ENCODE peak calls at places on chromosomes 5 and 9, in five cellular contexts. P is mucosa of descending colon, H is cardiac muscle cell, S is heart right ventricle, T is RWPE2. R is an unnamed sample. For H3K4me1, the result is how much of the 10 kb centered on the place peaks cover.

GRCh38 chr9:137192448-137192780 is 3.9 kb downstream of the SSNA1 start:
- DNase-seq in P (no peak), H (no peak), T (no peak), S (no peak), R (no peak)

GRCh38 chr5:81881595-81881994 is 90.2 kb upstream of the ATG10 start:
- DNase-seq in P (no peak), H (no peak), T (no peak), S (no peak), R (no peak)

GRCh38 chr5:160903076-160903475 is 51.1 kb upstream of the ATP10B start:
- DNase-seq in H (no peak), T (no peak), P (no peak), S (no peak), R (no peak)

GRCh38 chr5:151751091-151751490 is 7.3 kb downstream of the ATOX1 start:
- DNase-seq in P (no peak), H (peak), S (no peak), T (no peak), R (no peak)

GRCh38 chr5:98454904-98455303 is 318.6 kb upstream of the RGMB start:
- DNase-seq in P (peak), H (peak), S (no peak), T (no peak), R (no peak)

GRCh38 chr5:132428147-132428482 is 58.6 kb downstream of the SLC22A5 start:
- DNase-seq in T (no peak), P (no peak), H (no peak), S (no peak), R (no peak)

GRCh38 chr9:21605489-21605931 is 123.4 kb upstream of the IFNE start:
- DNase-seq in H (peak), T (no peak), P (no peak), S (no peak), R (no peak)

GRCh38 chr5:36027066-36027465 is 35.9 kb upstream of the UGT3A1 start:
- DNase-seq in S (no peak), T (no peak), P (no peak), H (no peak), R (peak)

GRCh38 chr5:151155777-151156731 is 1.5 kb downstream of the ANXA6 start:
- DNase-seq in T (no peak), P (no peak), S (peak), H (peak), R (no peak)

GRCh38 chr5:169218176-169218575 is 82.8 kb downstream of the SLIT3 start:
- DNase-seq in S (no peak), T (no peak), H (no peak), P (no peak), R (no peak)

GRCh38 chr5:150473673-150474358 is 24.3 kb upstream of the RPS14 start:
- DNase-seq in T (peak), S (no peak), P (no peak), H (peak), R (no peak)

GRCh38 chr5:40685191-40685590 is 5.5 kb downstream of the PTGER4 start:
- DNase-seq in P (no peak), H (no peak), S (no peak), T (no peak), R (no peak)

GRCh38 chr5:128667148-128667547 is 129.1 kb upstream of the FBN2 start:
- DNase-seq in P (no peak), T (no peak), S (no peak), H (no peak), R (no peak)

GRCh38 chr9:138009016-138009415 is 131.4 kb downstream of the CACNA1B start:
- DNase-seq in H (no peak), P (no peak), T (no peak), S (no peak), R (no peak)

GRCh38 chr5:28542968-28543367 is 1504.6 kb upstream of the CDH9 start:
- DNase-seq in P (no peak), T (no peak), S (no peak), H (peak), R (no peak)

GRCh38 chr9:99823392-99824377 is 2.0 kb downstream of the NR4A3 start:
- DNase-seq in H (peak), T (peak), S (peak), P (peak), R (no peak)

GRCh38 chr5:132193165-132193694 is 34.4 kb downstream of the P4HA2 start:
- DNase-seq in S (no peak), T (peak), P (no peak), H (no peak), R (peak)

GRCh38 chr9:134178781-134179551 is 14.6 kb upstream of the RNU6ATAC start:
- DNase-seq in P (no peak), T (peak), H (peak), S (peak), R (no peak)

GRCh38 chr5:124546643-124547042 is 199.8 kb downstream of the ZNF608 start:
- DNase-seq in P (peak), T (no peak), S (no peak), H (peak), R (no peak)

GRCh38 chr9:96217358-96217755 is 84.6 kb downstream of the HSD17B3 start:
- DNase-seq in S (no peak), T (no peak), P (no peak), H (peak), R (no peak)

GRCh38 chr5:68962632-68963484 is 131.0 kb upstream of the SLC30A5 start:
- DNase-seq in S (peak), H (peak), P (peak), T (no peak), R (no peak)

GRCh38 chr9:3008091-3008490 is 164.2 kb upstream of the PUM3 start:
- DNase-seq in T (no peak), P (no peak), S (no peak), H (no peak), R (no peak)

GRCh38 chr5:58453326-58453725 is 6.6 kb downstream of the PLK2 start:
- DNase-seq in P (no peak), H (no peak), T (no peak), S (no peak), R (no peak)

GRCh38 chr5:172735141-172735831 is 35.7 kb downstream of the DUSP1 start:
- DNase-seq in S (no peak), P (no peak), H (no peak), T (no peak), R (no peak)

GRCh38 chr5:172733974-172734346 is 37.0 kb downstream of the DUSP1 start:
- DNase-seq in T (peak), S (no peak), P (no peak), H (no peak), R (no peak)

GRCh38 chr5:172732201-172732865 is 38.7 kb downstream of the DUSP1 start:
- DNase-seq in T (peak), P (no peak), S (no peak), H (no peak), R (no peak)

GRCh38 chr5:172731286-172732073 is 39.5 kb downstream of the DUSP1 start:
- DNase-seq in H (no peak), T (peak), P (no peak), S (no peak), R (no peak)

DNA sequence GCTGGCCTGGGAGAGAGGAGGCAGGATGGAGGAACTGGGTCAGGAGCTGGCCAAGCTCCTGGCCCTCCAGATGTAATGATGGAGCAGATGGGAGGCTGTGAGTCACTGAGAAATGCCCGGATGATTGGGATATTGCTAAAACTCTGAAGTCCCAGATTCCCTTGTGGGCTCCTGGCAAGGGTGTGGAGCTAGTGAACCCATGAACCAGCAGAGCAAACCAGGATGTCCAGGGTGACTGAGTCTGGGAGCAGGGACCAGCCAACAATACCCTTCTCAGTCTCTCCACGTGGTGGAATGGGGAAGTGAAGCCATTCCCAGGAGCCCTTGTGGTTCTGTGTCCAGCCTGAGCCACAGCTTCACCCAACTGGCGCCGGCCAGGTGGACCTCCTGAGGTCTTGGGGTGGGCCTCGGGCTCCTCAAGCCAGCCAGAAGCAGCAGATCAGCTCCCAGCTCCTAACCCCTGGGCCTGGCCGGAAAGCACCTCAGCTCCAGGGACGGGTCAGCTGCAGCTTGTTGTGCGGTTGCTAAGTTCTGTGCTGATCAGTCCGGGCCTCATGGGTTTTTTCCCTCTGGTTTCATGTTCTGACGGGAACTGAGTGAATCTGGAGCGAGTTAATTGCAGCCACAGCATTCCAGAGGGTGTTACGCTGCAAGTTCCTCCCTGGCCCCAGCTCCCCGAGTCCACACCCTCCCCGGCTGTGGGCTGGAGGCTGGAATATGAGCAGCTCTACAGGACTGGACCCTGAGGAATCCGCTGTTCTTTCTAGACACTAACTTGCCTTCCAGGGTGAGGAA is 37.6 kb downstream of the DUSP1 start:
- DNase-seq in P (peak), S (peak), H (peak), T (peak), R (peak)
- H3K4me3 ChIP-seq in P (no peak), S (no peak), H (no peak), T (no peak), R (no peak)

GRCh38 chr9:120873512-120873911 is 3.5 kb downstream of the PHF19 start:
- DNase-seq in P (no peak), H (no peak), S (no peak), T (peak), R (no peak)

GRCh38 chr9:120875643-120875953 is 1.4 kb downstream of the PHF19 start:
- DNase-seq in S (no peak), P (no peak), H (no peak), T (no peak), R (no peak)

GRCh38 chr9:120874226-120874839 is 2.7 kb downstream of the PHF19 start:
- DNase-seq in P (no peak), H (no peak), T (no peak), S (no peak), R (no peak)

GRCh38 chr9:120874861-120875565 is 2.0 kb downstream of the PHF19 start:
- DNase-seq in S (no peak), H (no peak), P (no peak), T (no peak), R (no peak)

GRCh38 chr9:120872775-120873502 is 4.0 kb downstream of the PHF19 start:
- DNase-seq in S (no peak), T (no peak), P (no peak), H (no peak), R (no peak)
- H3K4me1 ChIP-seq in S (under half), T (under half), P (under half), H (under half), R (under half)

GRCh38 chr9:136132500-136133050 is 13.9 kb upstream of the TMEM250 start:
- DNase-seq in H (no peak), P (no peak), S (no peak), T (no peak), R (no peak)

GRCh38 chr9:136135326-136136126 is 16.9 kb upstream of the TMEM250 start:
- DNase-seq in H (no peak), S (no peak), P (no peak), T (no peak), R (no peak)

GRCh38 chr9:136131629-136132499 is 13.2 kb upstream of the TMEM250 start:
- DNase-seq in T (no peak), H (no peak), P (no peak), S (no peak), R (no peak)

GRCh38 chr9:136133959-136134484 is 15.3 kb upstream of the TMEM250 start:
- DNase-seq in S (no peak), T (no peak), H (no peak), P (no peak), R (no peak)

GRCh38 chr9:136133191-136133958 is 14.7 kb upstream of the TMEM250 start:
- DNase-seq in S (no peak), T (no peak), H (peak), P (no peak), R (no peak)
- TF ChIP-seq CTCF in S (peak), T (peak), H (peak), P (no peak), R (no peak)

DNA sequence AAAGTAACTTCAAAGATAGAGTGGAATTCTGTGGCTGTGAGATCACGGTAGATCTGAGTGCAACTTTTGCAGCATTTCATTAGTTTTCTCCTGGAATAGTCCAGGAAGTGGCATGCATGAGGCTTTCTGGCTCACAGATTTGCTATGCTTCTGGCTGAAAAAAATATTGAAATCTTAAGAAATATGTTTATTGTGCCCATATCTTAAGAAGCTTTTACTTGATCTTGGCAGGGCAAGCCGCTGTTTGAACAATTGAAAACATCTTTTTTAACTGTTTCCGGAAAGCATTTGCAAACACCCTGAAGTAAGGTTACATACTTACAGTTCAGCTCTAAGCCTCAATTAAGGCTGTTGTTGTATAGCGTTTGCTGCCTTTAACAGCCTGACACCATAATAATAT is 135.7 kb upstream of the GDNF start:
- DNase-seq in H (peak), T (no peak), P (no peak), S (no peak), R (no peak)
- H3K4me3 ChIP-seq in H (no peak), T (no peak), P (no peak), S (no peak), R (no peak)

DNA sequence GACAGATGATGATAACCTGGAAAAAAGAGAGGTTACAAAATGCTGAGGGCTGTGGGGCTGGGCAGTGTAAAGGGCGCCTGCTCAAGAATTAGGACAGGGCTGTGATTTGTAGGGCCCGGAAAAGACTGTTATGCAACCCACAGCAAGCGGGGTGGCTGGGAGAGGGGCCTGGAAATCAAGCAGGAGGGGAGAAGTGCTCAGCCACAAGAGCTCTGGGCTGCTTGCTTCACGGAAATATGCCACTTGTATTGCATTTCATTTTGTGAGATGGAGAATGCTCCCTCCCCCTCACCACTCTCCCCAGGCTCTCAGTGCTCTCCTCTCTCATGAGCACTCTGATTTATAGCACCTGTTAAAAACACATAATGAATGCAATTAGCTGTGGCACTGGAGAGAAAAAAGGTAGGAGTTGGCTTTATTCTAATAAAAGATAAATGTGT is 8.4 kb upstream of the HAND1 start:
- DNase-seq in P (no peak), H (no peak), T (no peak), S (no peak), R (no peak)
- H3K4me1 ChIP-seq in P (under half), H (under half), T (under half), S (under half), R (under half)

GRCh38 chr5:87844449-87844848 is 424.2 kb downstream of the TMEM161B start:
- DNase-seq in H (no peak), T (no peak), P (no peak), S (no peak), R (no peak)
- TF ChIP-seq CTCF in H (no peak), T (no peak), P (no peak), S (no peak), R (no peak)

GRCh38 chr9:126862461-126862830 is 2.0 kb downstream of the ZBTB34 start:
- DNase-seq in S (no peak), T (no peak), P (peak), H (no peak), R (no peak)

GRCh38 chr9:126860077-126860756 is at the start of gene ZBTB34:
- DNase-seq in T (no peak), H (peak), P (peak), S (peak), R (no peak)

GRCh38 chr9:126859111-126859510 is 1.3 kb upstream of the ZBTB34 start:
- DNase-seq in S (no peak), T (no peak), H (no peak), P (no peak), R (peak)

GRCh38 chr9:126860757-126861466 is 473 bp downstream of the ZBTB34 start:
- DNase-seq in H (peak), T (no peak), S (peak), P (peak), R (no peak)

DNA sequence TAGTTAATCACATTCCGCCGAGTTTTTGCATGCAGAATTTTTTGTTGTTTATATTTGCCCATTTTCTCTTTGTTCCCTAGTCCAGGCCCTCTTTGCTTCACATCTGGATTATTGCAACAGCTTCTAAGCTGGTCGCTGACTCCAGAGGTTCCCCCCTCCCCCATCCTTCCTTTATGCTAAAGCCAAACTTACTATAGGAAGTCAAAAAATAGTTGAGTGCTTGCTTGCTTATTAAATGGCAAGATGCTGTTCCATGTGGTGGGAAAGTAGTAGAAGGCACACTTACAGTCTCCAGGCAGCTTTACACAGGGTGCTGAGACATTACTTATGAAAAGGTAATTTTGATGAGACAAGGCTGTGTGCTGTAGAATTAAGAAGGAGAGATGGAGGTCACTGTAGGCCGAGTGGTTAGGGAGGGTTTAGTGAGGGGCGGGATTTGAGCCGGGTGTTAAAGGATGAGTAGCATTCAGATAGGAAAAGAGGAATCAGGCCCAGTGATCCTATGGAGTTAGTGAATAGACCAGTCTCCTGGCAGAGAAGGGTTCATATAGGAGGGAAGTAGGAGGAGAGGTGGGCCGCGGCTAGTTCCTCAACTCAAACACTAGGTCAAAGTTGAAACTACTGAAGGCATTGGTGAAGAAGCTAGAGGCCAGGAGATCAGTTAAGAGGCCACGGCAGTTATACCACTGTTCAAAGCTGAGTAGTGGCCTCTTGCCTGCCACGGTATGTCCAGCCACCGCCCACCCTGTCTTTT is 1.4 kb downstream of the ZBTB34 start:
- DNase-seq in S (no peak), P (peak), H (peak), T (no peak), R (no peak)
- H3K4me3 ChIP-seq in S (peak), P (no peak), H (peak), T (peak), R (peak)

GRCh38 chr5:65062684-65063083 is 294.0 kb downstream of the CWC27 start:
- DNase-seq in H (peak), P (peak), S (peak), T (no peak), R (no peak)

GRCh38 chr5:65055938-65056337 is 287.2 kb downstream of the CWC27 start:
- DNase-seq in T (no peak), P (no peak), H (peak), S (no peak), R (no peak)

GRCh38 chr5:65061250-65061973 is 292.7 kb downstream of the CWC27 start:
- DNase-seq in P (no peak), S (no peak), T (no peak), H (no peak), R (no peak)

GRCh38 chr5:65061974-65062353 is 293.2 kb downstream of the CWC27 start:
- DNase-seq in P (no peak), T (no peak), S (no peak), H (no peak), R (no peak)

DNA sequence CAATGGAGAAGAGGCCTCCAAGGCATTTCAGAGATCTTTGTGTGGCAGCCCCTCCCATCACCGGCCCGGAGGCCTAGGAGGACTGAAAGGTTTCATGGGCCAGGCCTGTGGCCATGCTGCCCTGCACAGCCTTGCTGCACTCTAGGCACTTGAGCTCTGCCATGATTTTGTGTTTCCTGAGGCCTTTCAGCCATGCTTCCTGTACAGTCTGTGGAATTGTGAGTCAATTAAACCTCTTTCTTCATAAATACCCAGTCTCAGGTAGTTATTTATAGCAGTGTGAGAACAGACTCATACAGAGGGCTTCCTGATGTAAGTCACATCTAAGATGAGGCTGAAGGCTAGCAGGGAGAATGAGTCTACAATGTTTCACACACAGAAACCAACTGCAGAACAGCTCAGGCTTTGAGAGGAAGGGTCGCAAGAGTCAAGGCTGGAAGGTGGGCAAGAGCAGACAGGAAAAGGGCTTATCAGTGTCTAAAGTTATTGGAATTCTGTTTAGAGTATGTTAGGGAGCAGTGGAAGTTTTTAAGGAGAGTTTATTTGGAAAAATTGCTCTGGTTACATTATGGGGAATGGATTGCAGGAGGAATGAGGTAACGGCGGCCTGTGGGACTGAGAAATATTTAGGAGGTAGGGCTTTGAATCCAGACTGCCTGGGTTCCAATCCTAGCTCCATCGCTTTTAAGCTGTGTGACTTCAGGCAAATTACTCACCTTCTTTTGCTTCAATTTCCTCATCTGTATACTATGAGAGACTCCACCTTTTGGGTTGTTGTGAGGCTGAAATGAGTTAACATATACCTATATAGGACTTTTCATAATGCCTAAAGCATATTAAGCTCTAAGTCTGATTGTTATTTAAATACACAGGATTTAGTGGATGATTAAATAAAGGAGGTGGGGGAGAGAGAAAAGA is 291.2 kb downstream of the CWC27 start:
- DNase-seq in T (no peak), H (no peak), S (no peak), P (no peak), R (no peak)
- H3K4me1 ChIP-seq in T (under half), H (under half), S (under half), P (under half), R (under half)